ENCODE peak calls at places on chromosomes 3 and 15, in nine cellular contexts. One of them, this sample, is unnamed.

GRCh38 chr3:139319428-139320402 is 24.1 kb upstream of the MRPS22 start:
- DNase-seq in cardiac muscle cell: peak; percentile 46
- DNase-seq in MM.1S: no peak
- DNase-seq in right lobe of liver: no peak
- DNase-seq in neuronal stem cell: no peak
- DNase-seq in lung: no peak
- DNase-seq in heart left ventricle: no peak
- DNase-seq in H9: peak; percentile 86
- DNase-seq in heart right ventricle: no peak
- DNase-seq in this sample: no peak

GRCh38 chr3:88452228-88452627 is 302.5 kb downstream of the C3orf38 start:
- DNase-seq in cardiac muscle cell: no peak
- DNase-seq in MM.1S: no peak
- DNase-seq in right lobe of liver: no peak
- DNase-seq in neuronal stem cell: no peak
- DNase-seq in lung: no peak
- DNase-seq in heart left ventricle: no peak
- DNase-seq in H9: no peak
- DNase-seq in heart right ventricle: no peak
- DNase-seq in this sample: no peak

GRCh38 chr3:12370758-12371157 is 81.9 kb downstream of the PPARG start:
- DNase-seq in cardiac muscle cell: peak; percentile 54
- DNase-seq in MM.1S: no peak
- DNase-seq in right lobe of liver: no peak
- DNase-seq in neuronal stem cell: no peak
- DNase-seq in lung: no peak
- DNase-seq in heart left ventricle: no peak
- DNase-seq in H9: peak; percentile 28
- DNase-seq in heart right ventricle: no peak
- DNase-seq in this sample: no peak

GRCh38 chr3:146834917-146835316 is 229.8 kb upstream of the PLSCR5 start:
- DNase-seq in cardiac muscle cell: no peak
- DNase-seq in MM.1S: no peak
- DNase-seq in right lobe of liver: no peak
- DNase-seq in neuronal stem cell: no peak
- DNase-seq in lung: no peak
- DNase-seq in heart left ventricle: no peak
- DNase-seq in H9: no peak
- DNase-seq in heart right ventricle: no peak
- DNase-seq in this sample: no peak

GRCh38 chr3:70832035-70832795 is 519.8 kb upstream of the MDFIC2 start:
- DNase-seq in cardiac muscle cell: peak; percentile 88
- DNase-seq in MM.1S: no peak
- DNase-seq in right lobe of liver: no peak
- DNase-seq in neuronal stem cell: no peak
- DNase-seq in lung: no peak
- DNase-seq in heart left ventricle: peak; percentile 56
- DNase-seq in H9: no peak
- DNase-seq in heart right ventricle: peak; percentile 17
- DNase-seq in this sample: peak; percentile 82

GRCh38 chr3:186724911-186725310 is 7.8 kb downstream of the KNG1 start:
- DNase-seq in cardiac muscle cell: no peak
- DNase-seq in MM.1S: no peak
- DNase-seq in right lobe of liver: no peak
- DNase-seq in neuronal stem cell: no peak
- DNase-seq in lung: no peak
- DNase-seq in heart left ventricle: no peak
- DNase-seq in H9: peak; percentile 41
- DNase-seq in heart right ventricle: no peak
- DNase-seq in this sample: no peak

GRCh38 chr3:113295463-113295862 is 84.1 kb downstream of the BOC start:
- DNase-seq in cardiac muscle cell: no peak
- DNase-seq in MM.1S: no peak
- DNase-seq in right lobe of liver: no peak
- DNase-seq in neuronal stem cell: no peak
- DNase-seq in lung: no peak
- DNase-seq in heart left ventricle: no peak
- DNase-seq in H9: no peak
- DNase-seq in heart right ventricle: no peak
- DNase-seq in this sample: no peak

GRCh38 chr3:157436583-157437300 is at the start of gene PTX3:
- DNase-seq in cardiac muscle cell: peak; percentile 95
- DNase-seq in MM.1S: no peak
- DNase-seq in right lobe of liver: no peak
- DNase-seq in neuronal stem cell: peak; percentile 33
- DNase-seq in lung: peak; percentile 57
- DNase-seq in heart left ventricle: peak; percentile 34
- DNase-seq in H9: peak; percentile 30
- DNase-seq in heart right ventricle: no peak
- DNase-seq in this sample: no peak

GRCh38 chr15:31265871-31266711 is 60.5 kb upstream of the KLF13 start:
- DNase-seq in cardiac muscle cell: peak; percentile 62
- DNase-seq in MM.1S: peak; percentile 97
- DNase-seq in right lobe of liver: no peak
- DNase-seq in neuronal stem cell: no peak
- DNase-seq in lung: peak; percentile 59
- DNase-seq in heart left ventricle: peak; percentile 81
- DNase-seq in H9: peak; percentile 31
- DNase-seq in heart right ventricle: peak; percentile 42
- DNase-seq in this sample: no peak
- H3K4me1 ChIP-seq in cardiac muscle cell: peaks cover 32% of the 10 kb centered on the region
- H3K4me1 ChIP-seq in MM.1S: peaks cover 70% of the 10 kb centered on the region
- H3K4me1 ChIP-seq in right lobe of liver: no peaks in the 10 kb centered on the region
- H3K4me1 ChIP-seq in neuronal stem cell: peaks cover 10% of the 10 kb centered on the region
- H3K4me1 ChIP-seq in lung: no peaks in the 10 kb centered on the region
- H3K4me1 ChIP-seq in heart left ventricle: no peaks in the 10 kb centered on the region
- H3K4me1 ChIP-seq in H9: no peaks in the 10 kb centered on the region
- H3K4me1 ChIP-seq in heart right ventricle: peaks cover 90% of the 10 kb centered on the region
- H3K4me1 ChIP-seq in this sample: no peaks in the 10 kb centered on the region

GRCh38 chr15:95205101-95205500 is 973.7 kb downstream of the MCTP2 start:
- DNase-seq in cardiac muscle cell: no peak
- DNase-seq in MM.1S: no peak
- DNase-seq in right lobe of liver: no peak
- DNase-seq in neuronal stem cell: no peak
- DNase-seq in lung: no peak
- DNase-seq in heart left ventricle: no peak
- DNase-seq in H9: no peak
- DNase-seq in heart right ventricle: no peak
- DNase-seq in this sample: no peak

GRCh38 chr15:95208988-95209387 is 977.6 kb downstream of the MCTP2 start:
- DNase-seq in cardiac muscle cell: peak; percentile 2
- DNase-seq in MM.1S: no peak
- DNase-seq in right lobe of liver: no peak
- DNase-seq in neuronal stem cell: no peak
- DNase-seq in lung: no peak
- DNase-seq in heart left ventricle: no peak
- DNase-seq in H9: no peak
- DNase-seq in heart right ventricle: no peak
- DNase-seq in this sample: no peak

GRCh38 chr15:95202569-95203349 is 971.4 kb downstream of the MCTP2 start:
- DNase-seq in cardiac muscle cell: peak; percentile 2
- DNase-seq in MM.1S: no peak
- DNase-seq in right lobe of liver: no peak
- DNase-seq in neuronal stem cell: no peak
- DNase-seq in lung: no peak
- DNase-seq in heart left ventricle: no peak
- DNase-seq in H9: no peak
- DNase-seq in heart right ventricle: no peak
- DNase-seq in this sample: no peak

GRCh38 chr15:95210436-95210981 is 979.1 kb downstream of the MCTP2 start:
- DNase-seq in cardiac muscle cell: no peak
- DNase-seq in MM.1S: no peak
- DNase-seq in right lobe of liver: no peak
- DNase-seq in neuronal stem cell: no peak
- DNase-seq in lung: no peak
- DNase-seq in heart left ventricle: no peak
- DNase-seq in H9: no peak
- DNase-seq in heart right ventricle: no peak
- DNase-seq in this sample: no peak

GRCh38 chr15:95208071-95208470 is 976.7 kb downstream of the MCTP2 start:
- DNase-seq in cardiac muscle cell: no peak
- DNase-seq in MM.1S: no peak
- DNase-seq in right lobe of liver: no peak
- DNase-seq in neuronal stem cell: no peak
- DNase-seq in lung: no peak
- DNase-seq in heart left ventricle: no peak
- DNase-seq in H9: no peak
- DNase-seq in heart right ventricle: no peak
- DNase-seq in this sample: no peak
- H3K4me1 ChIP-seq in cardiac muscle cell: no peaks in the 10 kb centered on the region
- H3K4me1 ChIP-seq in MM.1S: no peaks in the 10 kb centered on the region
- H3K4me1 ChIP-seq in right lobe of liver: no peaks in the 10 kb centered on the region
- H3K4me1 ChIP-seq in neuronal stem cell: no peaks in the 10 kb centered on the region
- H3K4me1 ChIP-seq in lung: no peaks in the 10 kb centered on the region
- H3K4me1 ChIP-seq in heart left ventricle: no peaks in the 10 kb centered on the region
- H3K4me1 ChIP-seq in H9: no peaks in the 10 kb centered on the region
- H3K4me1 ChIP-seq in heart right ventricle: no peaks in the 10 kb centered on the region
- H3K4me1 ChIP-seq in this sample: no peaks in the 10 kb centered on the region

GRCh38 chr15:84656972-84657371 is 1.0 kb downstream of the NMB start:
- DNase-seq in cardiac muscle cell: no peak
- DNase-seq in MM.1S: no peak
- DNase-seq in right lobe of liver: no peak
- DNase-seq in neuronal stem cell: no peak
- DNase-seq in lung: no peak
- DNase-seq in heart left ventricle: no peak
- DNase-seq in H9: no peak
- DNase-seq in heart right ventricle: no peak
- DNase-seq in this sample: no peak

GRCh38 chr15:84658788-84659411 is 901 bp upstream of the NMB start:
- DNase-seq in cardiac muscle cell: no peak
- DNase-seq in MM.1S: no peak
- DNase-seq in right lobe of liver: no peak
- DNase-seq in neuronal stem cell: no peak
- DNase-seq in lung: no peak
- DNase-seq in heart left ventricle: no peak
- DNase-seq in H9: no peak
- DNase-seq in heart right ventricle: no peak
- DNase-seq in this sample: no peak

GRCh38 chr15:84658080-84658787 is at the start of gene NMB:
- DNase-seq in cardiac muscle cell: peak; percentile 71
- DNase-seq in MM.1S: peak; percentile 93
- DNase-seq in right lobe of liver: peak; percentile 87
- DNase-seq in neuronal stem cell: peak; percentile 86
- DNase-seq in lung: peak; percentile 83
- DNase-seq in heart left ventricle: peak; percentile 86
- DNase-seq in H9: peak; percentile 95
- DNase-seq in heart right ventricle: peak; percentile 80
- DNase-seq in this sample: peak; percentile 90

GRCh38 chr15:84659904-84660781 is 2.1 kb upstream of the NMB start:
- DNase-seq in cardiac muscle cell: no peak
- DNase-seq in MM.1S: peak; percentile 73
- DNase-seq in right lobe of liver: no peak
- DNase-seq in neuronal stem cell: no peak
- DNase-seq in lung: no peak
- DNase-seq in heart left ventricle: no peak
- DNase-seq in H9: no peak
- DNase-seq in heart right ventricle: no peak
- DNase-seq in this sample: no peak

DNA sequence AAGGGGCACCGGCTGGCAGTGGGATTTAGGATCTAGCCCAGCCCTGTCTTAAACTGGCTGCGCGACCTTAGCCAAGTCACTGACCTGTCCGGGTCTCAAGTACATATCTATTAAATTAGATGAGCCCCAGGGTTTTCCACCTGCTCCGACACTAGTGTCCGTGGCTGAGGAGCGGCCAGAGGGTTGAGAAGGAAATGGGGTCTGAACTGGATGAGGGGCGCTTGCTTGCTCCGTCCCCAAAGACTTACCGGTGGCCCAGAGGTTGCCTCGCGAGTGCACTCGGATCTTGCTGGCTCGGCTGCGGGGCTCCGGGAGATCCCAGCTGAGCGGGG is 285 bp downstream of the NMB start:
- DNase-seq in cardiac muscle cell: no peak
- DNase-seq in MM.1S: no peak
- DNase-seq in right lobe of liver: no peak
- DNase-seq in neuronal stem cell: no peak
- DNase-seq in lung: no peak
- DNase-seq in heart left ventricle: no peak
- DNase-seq in H9: no peak
- DNase-seq in heart right ventricle: no peak
- DNase-seq in this sample: no peak
- H3K4me1 ChIP-seq in cardiac muscle cell: peaks cover 21% of the 10 kb centered on the region
- H3K4me1 ChIP-seq in MM.1S: peaks cover 33% of the 10 kb centered on the region
- H3K4me1 ChIP-seq in right lobe of liver: no peaks in the 10 kb centered on the region
- H3K4me1 ChIP-seq in neuronal stem cell: peaks cover 12% of the 10 kb centered on the region
- H3K4me1 ChIP-seq in lung: peaks cover 4% of the 10 kb centered on the region
- H3K4me1 ChIP-seq in heart left ventricle: peaks cover 10% of the 10 kb centered on the region
- H3K4me1 ChIP-seq in H9: peaks cover 3% of the 10 kb centered on the region
- H3K4me1 ChIP-seq in heart right ventricle: peaks cover 40% of the 10 kb centered on the region
- H3K4me1 ChIP-seq in this sample: peaks cover 7% of the 10 kb centered on the region

GRCh38 chr3:188946837-188947236 is 224.9 kb upstream of the TPRG1 start:
- DNase-seq in cardiac muscle cell: peak; percentile 57
- DNase-seq in MM.1S: no peak
- DNase-seq in right lobe of liver: no peak
- DNase-seq in neuronal stem cell: no peak
- DNase-seq in lung: no peak
- DNase-seq in heart left ventricle: no peak
- DNase-seq in H9: no peak
- DNase-seq in heart right ventricle: no peak
- DNase-seq in this sample: no peak

GRCh38 chr3:188947401-188947982 is 224.3 kb upstream of the TPRG1 start:
- DNase-seq in cardiac muscle cell: peak; percentile 94
- DNase-seq in MM.1S: no peak
- DNase-seq in right lobe of liver: peak; percentile 91
- DNase-seq in neuronal stem cell: peak; percentile 89
- DNase-seq in lung: peak; percentile 84
- DNase-seq in heart left ventricle: peak; percentile 92
- DNase-seq in H9: peak; percentile 94
- DNase-seq in heart right ventricle: peak; percentile 86
- DNase-seq in this sample: no peak

GRCh38 chr3:188944108-188944507 is 227.7 kb upstream of the TPRG1 start:
- DNase-seq in cardiac muscle cell: peak; percentile 53
- DNase-seq in MM.1S: no peak
- DNase-seq in right lobe of liver: no peak
- DNase-seq in neuronal stem cell: no peak
- DNase-seq in lung: no peak
- DNase-seq in heart left ventricle: no peak
- DNase-seq in H9: no peak
- DNase-seq in heart right ventricle: no peak
- DNase-seq in this sample: no peak

GRCh38 chr3:188947983-188948657 is 223.7 kb upstream of the TPRG1 start:
- DNase-seq in cardiac muscle cell: peak; percentile 100
- DNase-seq in MM.1S: no peak
- DNase-seq in right lobe of liver: peak; percentile 93
- DNase-seq in neuronal stem cell: peak; percentile 79
- DNase-seq in lung: peak; percentile 95
- DNase-seq in heart left ventricle: peak; percentile 97
- DNase-seq in H9: peak; percentile 89
- DNase-seq in heart right ventricle: peak; percentile 91
- DNase-seq in this sample: peak; percentile 76

DNA sequence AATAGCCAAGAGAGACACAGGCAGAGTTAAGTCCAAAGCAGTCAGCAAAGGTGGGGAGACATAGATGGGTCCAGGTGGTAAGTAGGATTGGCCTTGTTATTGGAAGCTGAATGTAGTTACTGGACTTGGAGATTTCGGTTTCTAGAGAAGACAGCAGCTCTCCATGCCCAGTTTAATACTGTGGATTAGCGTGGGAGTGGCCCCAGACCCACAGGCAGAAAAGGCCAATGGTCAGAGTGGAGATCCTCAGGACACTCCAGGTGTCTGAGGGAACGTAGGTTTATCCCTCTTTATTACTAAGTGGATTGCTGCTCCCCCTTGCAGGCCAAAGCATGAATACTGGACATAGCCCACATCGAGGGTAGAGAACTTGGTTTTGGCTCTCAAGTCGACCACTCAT is 225.4 kb upstream of the TPRG1 start:
- DNase-seq in cardiac muscle cell: no peak
- DNase-seq in MM.1S: no peak
- DNase-seq in right lobe of liver: no peak
- DNase-seq in neuronal stem cell: no peak
- DNase-seq in lung: no peak
- DNase-seq in heart left ventricle: no peak
- DNase-seq in H9: no peak
- DNase-seq in heart right ventricle: no peak
- DNase-seq in this sample: no peak
- H3K4me1 ChIP-seq in cardiac muscle cell: peaks cover 3% of the 10 kb centered on the region
- H3K4me1 ChIP-seq in MM.1S: no peaks in the 10 kb centered on the region
- H3K4me1 ChIP-seq in right lobe of liver: no peaks in the 10 kb centered on the region
- H3K4me1 ChIP-seq in neuronal stem cell: peaks cover 9% of the 10 kb centered on the region
- H3K4me1 ChIP-seq in lung: peaks cover 13% of the 10 kb centered on the region
- H3K4me1 ChIP-seq in heart left ventricle: peaks cover 25% of the 10 kb centered on the region
- H3K4me1 ChIP-seq in H9: peaks cover 9% of the 10 kb centered on the region
- H3K4me1 ChIP-seq in heart right ventricle: peaks cover 97% of the 10 kb centered on the region
- H3K4me1 ChIP-seq in this sample: peaks cover 67% of the 10 kb centered on the region

This sample was measured in ascending aorta.